ENCODE peak calls at places on chromosomes 16 and 17, in seven cellular contexts. C is kidney, Z is lung, B is K562, G is mesendoderm, J is upper lobe of right lung, V is pancreas. X is an unnamed sample. For H3K4me1, the result is how much of the 10 kb centered on the place peaks cover.

GRCh38 chr17:72432143-72432604 is 311.4 kb downstream of the SOX9 start:
- DNase-seq in J (no peak), Z (no peak), G (no peak), B (no peak), V (no peak), C (no peak), X (no peak)

GRCh38 chr16:57284206-57284951 is at the start of gene PLLP:
- DNase-seq in G (peak), J (peak), V (peak), Z (no peak), C (peak), B (peak), X (peak)

GRCh38 chr16:85197611-85198566 is 85.6 kb upstream of the CIBAR2 start:
- DNase-seq in Z (no peak), J (no peak), V (peak), C (no peak), G (no peak), B (no peak), X (no peak)

GRCh38 chr16:2745116-2745890 is 7.1 kb upstream of the SRRM2 start:
- DNase-seq in B (no peak), Z (no peak), G (no peak), C (peak), V (peak), J (no peak), X (no peak)

GRCh38 chr16:80274576-80275191 is 266.1 kb upstream of the DYNLRB2 start:
- DNase-seq in Z (no peak), G (no peak), J (no peak), C (no peak), B (no peak), V (no peak), X (no peak)

GRCh38 chr16:55513616-55514015 is 4.7 kb downstream of the LPCAT2 start:
- DNase-seq in C (no peak), J (no peak), G (no peak), B (no peak), Z (no peak), V (no peak), X (no peak)

GRCh38 chr17:68580236-68580903 is 20.8 kb downstream of the FAM20A start:
- DNase-seq in Z (peak), B (no peak), V (no peak), J (peak), C (no peak), G (no peak), X (peak)

GRCh38 chr16:48965391-48965790 is 316.2 kb downstream of the CBLN1 start:
- DNase-seq in V (no peak), C (no peak), B (no peak), J (no peak), Z (no peak), G (no peak), X (no peak)

GRCh38 chr16:8583199-8583598 is 7.1 kb downstream of the TMEM114 start:
- DNase-seq in Z (no peak), G (no peak), C (no peak), J (no peak), V (no peak), B (no peak), X (no peak)

GRCh38 chr17:33500141-33500540 is 207.0 kb upstream of the ASIC2 start:
- DNase-seq in C (no peak), B (peak), J (no peak), G (no peak), Z (no peak), V (no peak), X (peak)

GRCh38 chr16:86019446-86020047 is 120.6 kb downstream of the IRF8 start:
- DNase-seq in B (peak), J (peak), C (peak), Z (no peak), G (peak), V (no peak), X (no peak)

DNA sequence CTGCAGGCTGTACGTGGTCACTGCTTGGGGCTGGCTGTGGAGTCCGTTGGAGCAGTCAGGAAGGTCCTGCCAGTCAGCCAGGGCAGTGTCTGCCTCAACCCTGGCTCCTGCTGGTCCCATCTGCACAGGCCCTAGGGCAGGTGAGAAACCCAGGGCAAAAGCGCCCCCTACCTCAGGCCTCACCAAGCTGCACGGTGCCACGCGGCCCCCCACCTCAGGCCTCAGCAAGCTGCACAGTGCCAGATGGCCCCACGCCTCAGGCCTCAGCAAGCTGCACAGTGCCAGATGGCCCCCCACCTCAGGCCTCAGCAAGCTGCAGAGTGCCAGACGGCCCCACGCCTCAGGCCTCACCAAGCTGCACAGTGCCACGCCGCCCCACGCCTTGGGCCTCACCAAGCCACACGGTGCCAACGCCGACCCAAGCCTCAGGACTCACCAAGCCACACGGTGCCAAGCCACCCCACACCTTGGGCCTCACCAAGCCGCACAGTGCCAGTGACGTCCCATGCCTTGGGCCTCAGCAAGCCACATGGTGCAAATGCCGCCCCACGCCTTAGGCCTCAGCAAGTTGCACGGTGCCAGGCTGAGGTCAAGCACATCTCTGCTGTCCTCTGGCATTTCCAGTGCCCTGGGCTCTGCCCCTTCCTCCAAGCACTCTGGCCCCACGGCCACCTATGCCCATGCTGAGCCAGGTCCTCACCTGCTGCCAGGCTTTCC is 5.5 kb downstream of the TMEM204 start:
- DNase-seq in C (peak), J (no peak), G (peak), Z (no peak), V (no peak), B (no peak), X (no peak)
- H3K4me1 ChIP-seq in C (under half), J (under half), G (under half), Z (under half), V (under half), B (half or more), X (under half)

DNA sequence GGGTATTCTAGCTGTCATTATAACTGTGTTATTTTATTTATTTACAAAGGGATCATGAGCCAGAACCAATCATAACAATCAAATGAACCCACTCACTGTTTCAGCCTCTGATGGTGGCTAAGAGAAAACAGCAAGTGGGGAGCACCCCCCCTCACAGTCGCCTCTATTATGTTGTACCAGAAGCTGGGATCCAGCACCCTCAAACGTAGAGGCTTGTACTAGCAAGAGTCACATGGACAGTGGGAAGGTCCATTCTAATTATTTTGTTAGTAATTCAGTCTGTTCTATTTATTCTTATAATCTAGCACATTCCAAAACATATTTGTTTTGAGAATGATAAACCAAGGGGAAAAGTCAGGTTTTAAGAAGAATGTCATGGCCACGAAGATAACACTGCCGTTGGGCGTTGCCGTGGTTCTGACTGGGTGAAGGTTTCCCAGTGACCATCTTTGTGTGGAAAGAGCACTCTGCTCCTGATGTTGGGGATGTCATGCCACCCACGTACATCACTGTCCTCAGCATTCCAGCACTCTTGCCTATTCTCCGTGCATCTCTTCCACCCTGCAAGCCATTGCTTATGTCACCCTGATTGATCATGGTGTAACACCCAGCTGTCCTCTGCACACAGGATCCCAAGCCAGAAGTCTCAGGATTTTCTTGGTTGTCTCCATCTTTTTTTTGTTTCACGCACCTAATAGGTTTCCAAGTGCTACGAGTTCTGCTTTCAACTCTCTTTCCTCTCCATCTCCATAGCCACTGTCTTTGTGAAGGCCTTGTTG is 205.8 kb downstream of the PRKCA start:
- DNase-seq in Z (no peak), G (no peak), J (no peak), V (no peak), B (peak), C (no peak), X (no peak)
- H3K4me1 ChIP-seq in Z (under half), G (under half), J (under half), V (under half), B (under half), C (under half), X (under half)

DNA sequence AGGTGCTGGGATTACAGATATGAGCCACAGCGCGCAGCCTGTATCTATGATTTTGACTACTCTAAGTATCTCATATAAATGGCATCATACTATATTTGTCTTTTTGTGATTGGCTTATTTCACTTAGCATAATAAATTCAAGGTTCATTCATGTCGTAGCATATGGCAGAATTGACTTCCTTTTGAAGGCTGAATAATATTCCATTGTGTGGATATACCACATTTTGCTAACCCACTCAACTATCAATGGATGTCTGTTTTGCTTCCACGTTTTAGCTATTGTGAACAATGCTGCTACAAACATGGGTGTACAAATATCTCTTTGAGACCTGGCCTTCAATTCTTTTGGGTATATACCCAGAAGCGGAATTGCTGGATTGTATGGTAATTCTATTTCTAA is 10.1 kb downstream of the PLXDC1 start:
- DNase-seq in G (no peak), B (no peak), J (no peak), V (no peak), C (no peak), Z (no peak), X (no peak)
- H3K4me1 ChIP-seq in G (under half), B (under half), J (under half), V (under half), C (under half), Z (under half), X (under half)

DNA sequence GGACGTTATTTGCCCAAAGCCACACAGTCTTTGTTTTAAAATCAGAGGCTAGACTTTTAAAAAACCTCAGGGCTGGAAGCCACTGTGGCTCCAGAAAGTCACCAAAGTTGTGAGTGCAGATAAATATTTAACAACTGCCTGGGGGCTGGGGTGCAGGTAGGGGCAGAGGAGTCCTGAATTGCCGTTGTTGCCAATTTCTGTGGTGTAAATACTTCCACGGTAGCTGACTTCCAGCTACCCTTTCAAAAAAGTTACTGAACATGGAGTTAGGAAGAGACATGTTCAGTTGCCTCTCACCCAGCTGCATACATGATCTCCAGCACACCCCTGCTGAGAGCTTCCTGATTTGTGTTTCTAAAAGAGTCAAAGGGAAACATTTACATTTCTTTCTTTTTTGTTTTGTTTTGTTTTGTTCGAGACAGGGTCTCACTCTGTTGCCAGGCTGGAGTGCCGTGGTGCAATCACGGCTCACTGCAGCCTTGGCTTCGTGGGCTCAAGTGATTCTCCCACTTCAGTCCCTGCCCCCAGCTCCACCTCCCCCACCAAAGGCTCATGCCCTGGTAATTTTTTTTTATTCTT is 58.7 kb downstream of the PLXDC1 start:
- DNase-seq in J (no peak), G (no peak), B (no peak), C (no peak), Z (no peak), V (no peak), X (no peak)
- H3K4me1 ChIP-seq in J (under half), G (under half), B (under half), C (under half), Z (under half), V (under half), X (under half)

GRCh38 chr17:83080641-83081560 is 1.5 kb downstream of the METRNL start:
- DNase-seq in J (peak), V (no peak), G (no peak), Z (no peak), B (peak), C (no peak), X (peak)
- H3K4me1 ChIP-seq in J (half or more), V (under half), G (under half), Z (under half), B (half or more), C (under half), X (under half)